ENCODE peak calls at places on chromosomes 1 and 21, in eight cellular contexts. V is adrenal gland, Q is breast epithelium, E is stomach, F is K562, O is esophagus muscularis mucosa, W is body of pancreas, U is Peyer's patch. H is an unnamed sample.
A peak's percentile ranks its signal among the peaks of the same experiment; 100 is the strongest.

GRCh38 chr1:145997156-145998023 is 1.0 kb upstream of the TXNIP start:
- DNase-seq in V (no peak), Q (no peak), E (peak; percentile 53), F (no peak), O (no peak), W (no peak), U (peak; percentile 91), H (peak; percentile 56)

GRCh38 chr21:41921089-41921819 is 32.6 kb downstream of the C2CD2 start:
- DNase-seq in V (peak; percentile 32), Q (peak; percentile 76), E (no peak), F (no peak), O (no peak), W (no peak), U (peak; percentile 46), H (no peak)

GRCh38 chr1:61287014-61287413 is 204.7 kb downstream of the NFIA start:
- DNase-seq in V (no peak), Q (no peak), E (no peak), F (no peak), O (no peak), W (no peak), U (no peak), H (no peak)

GRCh38 chr1:179709841-179710329 is 33.2 kb upstream of the FAM163A start:
- DNase-seq in V (peak; percentile 17), Q (no peak), E (no peak), F (no peak), O (no peak), W (no peak), U (no peak), H (peak; percentile 6)

GRCh38 chr1:30101477-30102227 is 621.7 kb downstream of the MATN1 start:
- DNase-seq in V (no peak), Q (no peak), E (no peak), F (peak; percentile 69), O (no peak), W (no peak), U (no peak), H (no peak)

GRCh38 chr1:58933599-58933926 is 149.7 kb upstream of the JUN start:
- DNase-seq in V (no peak), Q (no peak), E (no peak), F (peak; percentile 23), O (peak; percentile 37), W (no peak), U (no peak), H (no peak)

GRCh38 chr1:162973381-162973795 is 95.8 kb upstream of the RGS4 start:
- DNase-seq in V (no peak), Q (no peak), E (no peak), F (no peak), O (no peak), W (no peak), U (no peak), H (no peak)

GRCh38 chr1:235206533-235207201 is 45.6 kb upstream of the RBM34 start:
- DNase-seq in V (no peak), Q (no peak), E (no peak), F (no peak), O (no peak), W (no peak), U (no peak), H (no peak)

GRCh38 chr1:164604541-164604940 is 45.6 kb downstream of the PBX1 start:
- DNase-seq in V (no peak), Q (no peak), E (no peak), F (no peak), O (no peak), W (no peak), U (no peak), H (no peak)

GRCh38 chr1:65958561-65959350 is 166.1 kb downstream of the PDE4B start:
- DNase-seq in V (no peak), Q (no peak), E (no peak), F (peak; percentile 47), O (no peak), W (no peak), U (peak; percentile 36), H (peak; percentile 9)

GRCh38 chr1:2344744-2345296 is 46.5 kb downstream of the MORN1 start:
- DNase-seq in V (no peak), Q (no peak), E (no peak), F (no peak), O (no peak), W (no peak), U (no peak), H (no peak)

GRCh38 chr1:105427543-105427942 is 1628.9 kb upstream of the PRMT6 start:
- DNase-seq in V (no peak), Q (no peak), E (no peak), F (no peak), O (no peak), W (no peak), U (no peak), H (no peak)

GRCh38 chr1:113226118-113226517 is 153.1 kb downstream of the LRIG2 start:
- DNase-seq in V (no peak), Q (no peak), E (no peak), F (no peak), O (no peak), W (no peak), U (no peak), H (no peak)

GRCh38 chr1:169193191-169193850 is 86.8 kb downstream of the ATP1B1 start:
- DNase-seq in V (peak; percentile 45), Q (no peak), E (peak; percentile 31), F (peak; percentile 12), O (no peak), W (peak; percentile 16), U (no peak), H (no peak)

GRCh38 chr1:224635356-224635755 is 19.2 kb downstream of the CNIH3 start:
- DNase-seq in V (peak; percentile 84), Q (no peak), E (no peak), F (no peak), O (no peak), W (peak; percentile 55), U (no peak), H (no peak)

GRCh38 chr1:3711381-3711779 is 40.9 kb upstream of the CCDC27 start:
- DNase-seq in V (no peak), Q (no peak), E (no peak), F (no peak), O (no peak), W (no peak), U (no peak), H (no peak)

GRCh38 chr21:26049803-26050202 is 120.8 kb downstream of the APP start:
- DNase-seq in V (no peak), Q (no peak), E (no peak), F (no peak), O (no peak), W (no peak), U (no peak), H (no peak)

GRCh38 chr1:27891196-27891889 is 19.0 kb downstream of the THEMIS2 start:
- DNase-seq in V (no peak), Q (no peak), E (no peak), F (no peak), O (no peak), W (no peak), U (peak; percentile 80), H (no peak)

GRCh38 chr1:116916002-116916401 is 6.3 kb downstream of the PTGFRN start:
- DNase-seq in V (no peak), Q (no peak), E (no peak), F (no peak), O (no peak), W (no peak), U (no peak), H (no peak)

GRCh38 chr1:75632350-75632949 is 21.5 kb upstream of the SLC44A5 start:
- DNase-seq in V (no peak), Q (no peak), E (no peak), F (peak; percentile 34), O (no peak), W (no peak), U (no peak), H (no peak)

GRCh38 chr21:36554411-36555157 is 74.7 kb upstream of the CLDN14 start:
- DNase-seq in V (no peak), Q (no peak), E (no peak), F (no peak), O (no peak), W (no peak), U (no peak), H (no peak)

GRCh38 chr1:169118227-169118626 is 11.7 kb downstream of the ATP1B1 start:
- DNase-seq in V (peak; percentile 63), Q (no peak), E (no peak), F (no peak), O (no peak), W (no peak), U (no peak), H (no peak)

GRCh38 chr1:165666152-165666551 is 32.2 kb downstream of the ALDH9A1 start:
- DNase-seq in V (no peak), Q (no peak), E (no peak), F (no peak), O (no peak), W (no peak), U (no peak), H (no peak)
- H3K36me3 ChIP-seq in V (peaks cover 57% of the 10 kb centered on the region), Q (peaks cover 22% of the 10 kb centered on the region), E (peaks cover 91% of the 10 kb centered on the region), F (peaks cover 81% of the 10 kb centered on the region), O (peaks cover 79% of the 10 kb centered on the region), W (no peaks in the 10 kb centered on the region), U (no peaks in the 10 kb centered on the region), H (peaks cover 7% of the 10 kb centered on the region)

DNA sequence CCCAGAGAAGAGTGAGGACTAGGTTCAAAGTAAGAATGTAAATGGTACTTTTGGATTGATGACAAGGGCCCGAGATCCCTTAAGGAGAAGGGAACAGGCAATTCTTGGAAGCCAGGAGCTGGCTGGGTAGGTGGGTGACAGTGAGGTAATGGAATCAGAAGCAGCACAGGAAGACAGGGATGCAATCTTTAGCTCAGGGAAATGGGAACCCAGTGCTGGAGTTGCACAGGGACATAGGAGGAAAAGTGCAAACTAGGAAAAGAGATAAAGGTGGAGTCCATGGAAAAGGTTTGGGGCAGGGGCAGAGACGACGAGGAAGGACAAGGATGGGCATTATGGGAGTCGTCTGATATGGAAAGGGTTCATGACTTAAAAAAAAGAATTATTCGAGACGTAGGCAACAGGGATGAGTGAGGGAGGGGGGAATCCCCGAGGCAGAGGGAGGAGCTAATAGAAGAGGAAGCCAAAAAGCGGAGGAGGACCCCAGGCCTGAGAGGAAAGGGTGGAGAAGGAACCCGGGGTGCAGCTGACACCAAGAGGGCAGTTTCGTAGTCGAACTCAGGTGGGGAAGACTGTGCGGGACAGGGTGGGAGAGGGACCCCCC is 495 bp downstream of the PI4KB start:
- DNase-seq in V (peak; percentile 69), Q (no peak), E (peak; percentile 38), F (no peak), O (no peak), W (peak; percentile 38), U (peak; percentile 64), H (peak; percentile 15)
- TF ChIP-seq POLR2A in V (no peak), Q (no peak), E (no peak), F (no peak), O (no peak), W (no peak), U (no peak), H (no peak)

DNA sequence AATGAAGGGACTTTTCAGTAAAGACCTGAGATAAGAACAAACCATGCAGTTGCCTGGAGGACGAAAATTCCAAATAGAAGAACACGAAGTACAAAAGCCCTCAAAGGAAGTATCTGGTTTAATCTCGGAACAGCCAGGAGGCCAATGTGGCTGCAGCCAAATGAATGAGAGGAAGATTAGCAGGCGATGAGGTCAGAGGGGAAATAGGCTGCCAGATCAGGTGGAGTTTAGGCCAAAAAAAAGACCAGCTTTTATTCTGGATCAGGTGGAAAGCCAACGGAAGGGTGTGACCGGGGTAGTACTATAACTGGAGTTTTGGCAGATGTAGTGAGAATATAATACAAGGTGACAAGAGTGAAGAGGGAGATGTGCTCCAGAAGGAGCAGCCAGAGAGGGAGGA is 43.7 kb downstream of the SRSF11 start:
- DNase-seq in V (no peak), Q (no peak), E (no peak), F (no peak), O (no peak), W (no peak), U (no peak), H (no peak)
- H3K36me3 ChIP-seq in V (peaks cover 4% of the 10 kb centered on the region), Q (peaks cover 5% of the 10 kb centered on the region), E (peaks cover 63% of the 10 kb centered on the region), F (peaks cover 26% of the 10 kb centered on the region), O (peaks cover 22% of the 10 kb centered on the region), W (no peaks in the 10 kb centered on the region), U (no peaks in the 10 kb centered on the region), H (no peaks in the 10 kb centered on the region)

GRCh38 chr1:32754282-32755097 is 51.9 kb upstream of the SYNC start:
- DNase-seq in V (peak; percentile 76), Q (peak; percentile 71), E (peak; percentile 75), F (peak; percentile 78), O (no peak), W (peak; percentile 72), U (no peak), H (peak; percentile 79)
- TF ChIP-seq POLR2A in V (peak; percentile 62), Q (no peak), E (no peak), F (peak; percentile 53), O (no peak), W (peak; percentile 13), U (no peak), H (peak; percentile 44)